ENCODE peak calls at places on chromosomes 12 and 14, in four cellular contexts. Q is astrocyte of the cerebellum, H is A549, R is upper lobe of right lung. O is an unnamed sample.

GRCh38 chr12:103806807-103807206 is 34.2 kb downstream of the NT5DC3 start:
- DNase-seq in Q (no peak), H (no peak), R (no peak), O (no peak)

GRCh38 chr12:102814691-102815367 is 102.2 kb downstream of the PAH start:
- DNase-seq in Q (no peak), H (no peak), R (no peak), O (no peak)

GRCh38 chr14:28676481-28676880 is 90.1 kb upstream of the FOXG1 start:
- DNase-seq in Q (no peak), H (no peak), R (no peak), O (no peak)

GRCh38 chr12:116102019-116102418 is 175.5 kb downstream of the MED13L start:
- DNase-seq in Q (no peak), H (no peak), R (no peak), O (no peak)

GRCh38 chr14:104076743-104077142 is 8.8 kb upstream of the ASPG start:
- DNase-seq in Q (no peak), H (no peak), R (no peak), O (no peak)

GRCh38 chr12:104377507-104377812 is 73.9 kb downstream of the EID3 start:
- DNase-seq in Q (no peak), H (no peak), R (no peak), O (no peak)

GRCh38 chr12:16168078-16168477 is 109.4 kb downstream of the SLC15A5 start:
- DNase-seq in Q (no peak), H (no peak), R (no peak), O (no peak)

GRCh38 chr12:1800646-1801284 is 19.6 kb upstream of the LRTM2 start:
- DNase-seq in Q (no peak), H (peak), R (peak), O (no peak)

GRCh38 chr12:104055686-104056388 is 5.8 kb upstream of the GLT8D2 start:
- DNase-seq in Q (no peak), H (no peak), R (peak), O (no peak)

GRCh38 chr12:13204428-13204827 is 7.9 kb downstream of the EMP1 start:
- DNase-seq in Q (no peak), H (no peak), R (no peak), O (no peak)

GRCh38 chr14:61152851-61153364 is 128.2 kb downstream of the TMEM30B start:
- DNase-seq in Q (peak), H (no peak), R (no peak), O (no peak)

GRCh38 chr12:62744551-62744950 is 190.4 kb downstream of the PPM1H start:
- DNase-seq in Q (no peak), H (no peak), R (no peak), O (no peak)

GRCh38 chr14:69901113-69901951 is 22.1 kb downstream of the SMOC1 start:
- DNase-seq in Q (peak), H (no peak), R (no peak), O (no peak)

GRCh38 chr14:33938131-33938949 is 12.5 kb downstream of the EGLN3 start:
- DNase-seq in Q (no peak), H (peak), R (no peak), O (no peak)

GRCh38 chr12:113142173-113142885 is 6.8 kb upstream of the RASAL1 start:
- DNase-seq in Q (no peak), H (no peak), R (no peak), O (no peak)

DNA sequence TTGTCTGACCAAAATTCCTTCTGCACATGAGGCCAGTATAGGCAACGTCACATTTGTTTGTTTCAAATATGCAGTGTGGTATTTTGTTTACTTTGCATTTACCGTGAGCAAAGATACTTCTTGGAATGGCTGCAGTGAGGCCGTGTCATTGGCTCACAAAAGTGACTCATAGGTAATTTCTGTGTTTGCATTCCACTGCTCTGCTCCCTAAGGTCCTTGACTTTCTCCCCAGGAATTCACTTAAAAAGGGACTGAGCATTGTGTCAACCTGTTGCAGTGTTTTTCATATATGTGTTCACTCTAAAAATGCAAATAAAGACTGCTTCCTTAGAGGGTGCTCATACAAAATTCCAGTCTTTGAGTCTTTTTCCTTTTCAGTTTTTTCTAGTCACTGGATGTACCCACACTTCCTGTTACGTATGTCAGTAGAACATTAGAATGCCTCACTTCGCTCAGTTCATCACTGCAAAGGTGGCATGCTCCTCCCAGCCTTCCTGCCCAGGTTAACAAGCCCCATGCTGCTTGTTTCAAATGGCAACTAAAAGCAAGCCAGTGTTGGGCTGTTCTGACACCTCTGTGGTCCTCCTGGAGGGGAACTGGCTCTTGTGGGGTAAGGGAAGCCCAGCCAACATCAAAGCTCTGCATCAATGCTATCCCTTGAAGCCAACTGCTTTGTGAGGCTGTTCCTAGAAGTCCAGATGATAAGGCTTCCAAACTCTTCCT is 9.1 kb downstream of the C12orf76 start:
- DNase-seq in Q (peak), H (peak), R (no peak), O (peak)
- H3K4me3 ChIP-seq in Q (no peak), H (no peak), R (no peak), O (no peak)

GRCh38 chr12:51889216-51890134 is 1.6 kb downstream of the ANKRD33 start:
- DNase-seq in Q (no peak), H (no peak), R (peak), O (no peak)
- TF ChIP-seq CTCF in Q (peak), H (peak), R (peak), O (peak)

DNA sequence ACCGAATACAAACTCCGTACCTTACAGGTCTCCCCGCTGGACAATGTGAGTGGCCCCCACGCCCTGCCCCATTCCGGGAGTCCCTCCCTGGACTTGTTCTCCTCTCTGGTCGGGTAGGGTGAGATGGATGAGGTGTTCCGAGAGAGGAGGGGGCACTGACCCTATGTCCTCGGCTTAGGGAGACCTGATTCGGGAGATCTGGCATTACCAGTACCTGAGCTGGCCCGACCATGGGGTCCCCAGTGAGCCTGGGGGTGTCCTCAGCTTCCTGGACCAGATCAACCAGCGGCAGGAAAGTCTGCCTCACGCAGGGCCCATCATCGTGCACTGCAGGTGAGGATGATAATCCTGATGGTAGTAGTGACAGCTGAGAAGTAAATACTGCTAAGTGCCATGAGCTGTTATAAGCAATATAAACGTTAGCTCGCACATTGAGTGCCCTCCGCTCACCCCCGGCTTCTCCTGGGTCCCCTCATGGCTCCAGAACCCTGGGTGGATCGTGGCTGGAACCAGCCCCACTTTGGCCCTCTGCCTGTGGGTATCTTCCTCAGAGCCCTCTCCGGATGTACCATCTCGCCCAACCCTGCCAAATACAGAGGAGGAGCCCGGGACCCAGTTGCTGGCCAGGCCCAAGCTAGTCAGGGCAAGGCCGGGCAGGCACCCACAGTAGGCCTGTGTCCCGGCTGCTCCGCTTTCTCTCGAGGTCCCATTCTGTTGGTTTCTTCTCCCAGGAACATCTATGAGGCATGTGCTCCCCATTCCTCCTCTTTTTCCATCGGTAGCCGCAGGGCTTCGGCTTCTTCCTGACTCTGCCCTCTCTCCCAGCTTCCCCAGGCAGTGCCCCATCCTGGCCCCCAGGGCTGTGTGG is 6.8 kb downstream of the PTPN6 start:
- DNase-seq in Q (no peak), H (no peak), R (no peak), O (no peak)
- H3K4me3 ChIP-seq in Q (no peak), H (no peak), R (no peak), O (no peak)

DNA sequence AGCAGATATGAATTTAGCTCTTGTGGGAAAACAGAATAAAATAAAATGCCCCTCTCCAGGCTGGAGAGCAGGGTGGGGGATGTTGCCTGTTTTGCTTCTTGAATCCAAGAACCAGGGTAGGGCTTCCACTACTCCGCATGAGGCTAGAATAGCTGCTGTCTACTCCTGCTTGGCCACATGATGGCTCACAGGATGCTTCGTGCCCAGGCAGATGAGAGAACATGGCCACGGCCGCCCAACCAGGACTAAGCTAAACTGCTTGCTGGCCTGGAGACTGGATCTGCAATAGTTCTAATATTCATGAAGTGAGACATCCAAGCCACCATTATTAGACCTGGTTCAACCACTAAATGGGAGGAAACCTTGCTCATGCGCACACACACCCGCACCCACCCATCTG is 122.2 kb upstream of the METAP2 start:
- DNase-seq in Q (no peak), H (no peak), R (no peak), O (no peak)
- TF ChIP-seq CTCF in Q (no peak), H (no peak), R (no peak), O (no peak)

DNA sequence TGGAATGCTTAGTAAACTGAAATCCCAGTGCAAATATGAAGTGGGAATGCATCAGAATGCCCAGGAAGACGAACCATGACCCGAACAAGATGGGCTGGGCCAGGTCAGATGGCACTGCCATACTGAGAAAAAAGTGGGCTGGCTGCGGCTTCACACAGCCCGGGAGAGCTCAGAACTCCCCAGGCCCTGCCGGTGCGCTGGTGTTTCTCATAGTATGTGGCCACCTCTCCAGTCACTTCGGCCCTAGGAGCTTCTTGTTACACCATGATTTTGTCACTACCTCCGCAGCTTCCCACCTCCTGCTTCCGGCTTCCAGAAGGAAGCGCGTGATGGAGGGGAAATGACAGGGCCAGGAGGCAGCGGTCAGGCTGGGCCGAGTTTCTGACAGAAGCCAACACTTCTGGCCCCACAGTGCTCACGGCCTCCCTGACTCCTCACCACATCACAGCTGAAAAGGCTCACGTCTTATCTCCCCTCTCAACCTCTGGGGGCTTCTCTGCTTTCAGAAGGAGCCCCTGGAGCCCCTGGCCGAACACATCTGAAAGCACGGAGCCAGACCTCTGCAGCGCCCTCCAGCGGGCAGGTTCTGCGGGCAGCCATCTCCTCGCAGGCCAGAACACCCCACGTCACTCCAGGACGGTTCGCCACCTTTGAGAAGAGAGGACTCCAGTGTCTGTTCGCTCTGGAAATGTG is 30.7 kb downstream of the DAD1 start:
- DNase-seq in Q (no peak), H (no peak), R (no peak), O (no peak)
- H3K4me3 ChIP-seq in Q (no peak), H (no peak), R (no peak), O (no peak)

DNA sequence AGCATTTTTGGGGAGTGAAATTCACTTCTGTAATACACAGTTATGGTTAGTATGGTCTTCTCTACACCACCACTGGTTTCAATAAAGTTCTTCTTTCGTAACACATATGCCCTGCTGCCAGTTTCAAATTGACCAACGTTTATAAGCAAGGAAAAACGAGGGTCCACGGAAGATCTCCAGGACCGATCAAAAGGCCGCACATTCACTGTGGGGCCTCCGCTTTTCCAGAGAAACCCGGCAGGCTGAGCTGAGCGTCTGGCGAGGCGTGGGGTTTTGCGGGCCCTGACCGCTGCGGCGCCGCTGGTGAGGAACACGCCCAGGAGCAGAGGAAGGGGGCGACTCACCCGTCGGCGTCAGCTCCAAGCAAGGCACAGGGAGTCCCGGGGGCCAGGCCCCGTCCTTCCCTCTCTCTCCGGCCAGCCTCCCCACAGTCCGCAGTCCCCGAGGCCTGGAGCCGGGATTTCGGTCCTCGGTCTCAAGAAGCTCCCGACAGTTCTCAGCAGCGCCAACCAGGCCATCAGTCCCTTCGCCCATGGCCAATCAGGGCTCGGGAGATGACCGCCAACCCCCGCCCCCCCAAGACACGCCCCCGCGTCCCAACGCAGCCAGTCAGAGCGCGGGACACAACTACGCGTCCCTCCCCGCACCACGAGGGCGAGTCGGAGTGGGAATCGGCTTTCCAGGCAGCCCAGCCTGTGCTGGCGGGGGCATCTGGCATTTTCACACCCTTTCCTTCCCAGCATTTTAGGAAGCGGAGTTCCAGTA is at the start of gene MTERF2:
- DNase-seq in Q (peak), H (peak), R (peak), O (peak)
- TF ChIP-seq CTCF in Q (no peak), H (no peak), R (no peak), O (no peak)

GRCh38 chr12:26935636-26936378 is 2.0 kb downstream of the INTS13 start:
- DNase-seq in Q (no peak), H (no peak), R (no peak), O (no peak)
- H3K4me3 ChIP-seq in Q (no peak), H (no peak), R (peak), O (no peak)

DNA sequence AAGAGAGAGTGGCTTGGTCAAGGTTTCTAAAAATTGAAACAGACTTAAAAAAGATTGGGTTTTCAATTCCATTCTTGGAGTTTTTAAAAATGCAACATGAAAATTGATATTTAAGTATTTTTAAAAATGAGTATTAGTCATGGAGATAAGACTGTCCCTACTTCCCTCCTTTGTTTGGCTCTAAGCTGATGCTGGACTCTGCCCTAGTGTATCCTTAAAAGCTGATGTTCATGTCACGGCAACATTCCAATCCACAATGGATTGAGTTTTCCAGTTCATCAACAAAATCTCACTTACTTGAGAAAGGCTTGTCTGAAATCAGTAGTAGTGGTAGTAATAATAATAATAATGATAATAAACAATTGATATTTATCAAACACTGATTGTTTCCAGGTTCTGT is 119.0 kb upstream of the SLC38A2 start:
- DNase-seq in Q (no peak), H (no peak), R (no peak), O (no peak)
- TF ChIP-seq CTCF in Q (no peak), H (no peak), R (no peak), O (no peak)

GRCh38 chr14:51210594-51210993 is 29.5 kb upstream of the TMX1 start:
- DNase-seq in Q (no peak), H (no peak), R (no peak), O (no peak)
- H3K4me3 ChIP-seq in Q (no peak), H (no peak), R (no peak), O (no peak)